ENCODE peak calls at places on chromosomes 1 and 21, in nine cellular contexts. One of them, this sample, is unnamed.

GRCh38 chr1:21935393-21935804 is 1.7 kb downstream of the HSPG2 start:
- DNase-seq in fibroblast of lung: peak; percentile 77
- DNase-seq in uterus: no peak
- DNase-seq in body of pancreas: no peak
- DNase-seq in cardiac muscle cell: no peak
- DNase-seq in heart left ventricle: no peak
- DNase-seq in HCT116: no peak
- DNase-seq in psoas muscle: no peak
- DNase-seq in kidney epithelial cell: no peak
- DNase-seq in this sample: no peak

GRCh38 chr1:62398377-62398776 is 38.5 kb upstream of the USP1 start:
- DNase-seq in uterus: no peak
- DNase-seq in fibroblast of lung: peak; percentile 90
- DNase-seq in body of pancreas: no peak
- DNase-seq in cardiac muscle cell: no peak
- DNase-seq in kidney epithelial cell: peak; percentile 14
- DNase-seq in psoas muscle: no peak
- DNase-seq in HCT116: no peak
- DNase-seq in heart left ventricle: no peak
- DNase-seq in this sample: peak; percentile 46

GRCh38 chr1:207965602-207966387 is 54.9 kb upstream of the CD34 start:
- DNase-seq in psoas muscle: no peak
- DNase-seq in fibroblast of lung: peak; percentile 40
- DNase-seq in uterus: no peak
- DNase-seq in body of pancreas: no peak
- DNase-seq in heart left ventricle: no peak
- DNase-seq in kidney epithelial cell: no peak
- DNase-seq in HCT116: no peak
- DNase-seq in cardiac muscle cell: no peak
- DNase-seq in this sample: no peak

GRCh38 chr1:27473755-27474154 is 16.2 kb downstream of the WASF2 start:
- DNase-seq in heart left ventricle: no peak
- DNase-seq in body of pancreas: no peak
- DNase-seq in psoas muscle: no peak
- DNase-seq in HCT116: no peak
- DNase-seq in uterus: no peak
- DNase-seq in kidney epithelial cell: no peak
- DNase-seq in fibroblast of lung: peak; percentile 20
- DNase-seq in cardiac muscle cell: no peak
- DNase-seq in this sample: no peak

GRCh38 chr1:198778049-198778448 is 139.2 kb downstream of the PTPRC start:
- DNase-seq in fibroblast of lung: peak; percentile 40
- DNase-seq in HCT116: no peak
- DNase-seq in body of pancreas: no peak
- DNase-seq in heart left ventricle: no peak
- DNase-seq in psoas muscle: no peak
- DNase-seq in cardiac muscle cell: no peak
- DNase-seq in uterus: no peak
- DNase-seq in kidney epithelial cell: no peak
- DNase-seq in this sample: peak; percentile 36

GRCh38 chr1:19467199-19468187 is 17.8 kb downstream of the CAPZB start:
- DNase-seq in heart left ventricle: no peak
- DNase-seq in uterus: no peak
- DNase-seq in psoas muscle: no peak
- DNase-seq in body of pancreas: no peak
- DNase-seq in HCT116: no peak
- DNase-seq in fibroblast of lung: no peak
- DNase-seq in cardiac muscle cell: no peak
- DNase-seq in kidney epithelial cell: no peak
- DNase-seq in this sample: no peak

GRCh38 chr21:45294509-45295291 is 7.0 kb upstream of the POFUT2 start:
- DNase-seq in body of pancreas: peak; percentile 45
- DNase-seq in heart left ventricle: peak; percentile 90
- DNase-seq in cardiac muscle cell: peak; percentile 66
- DNase-seq in fibroblast of lung: peak; percentile 99
- DNase-seq in uterus: peak; percentile 93
- DNase-seq in HCT116: no peak
- DNase-seq in psoas muscle: peak; percentile 82
- DNase-seq in kidney epithelial cell: peak; percentile 83
- DNase-seq in this sample: peak; percentile 97

GRCh38 chr1:97461782-97462181 is 459.1 kb downstream of the DPYD start:
- DNase-seq in fibroblast of lung: no peak
- DNase-seq in psoas muscle: no peak
- DNase-seq in cardiac muscle cell: no peak
- DNase-seq in kidney epithelial cell: no peak
- DNase-seq in body of pancreas: no peak
- DNase-seq in uterus: no peak
- DNase-seq in HCT116: no peak
- DNase-seq in heart left ventricle: no peak
- DNase-seq in this sample: no peak

GRCh38 chr1:188170446-188170845 is 1341.7 kb downstream of the PLA2G4A start:
- DNase-seq in HCT116: no peak
- DNase-seq in body of pancreas: no peak
- DNase-seq in heart left ventricle: no peak
- DNase-seq in kidney epithelial cell: no peak
- DNase-seq in uterus: no peak
- DNase-seq in psoas muscle: no peak
- DNase-seq in cardiac muscle cell: no peak
- DNase-seq in fibroblast of lung: no peak
- DNase-seq in this sample: no peak

GRCh38 chr1:222010306-222010705 is 268.4 kb upstream of the DUSP10 start:
- DNase-seq in psoas muscle: no peak
- DNase-seq in cardiac muscle cell: no peak
- DNase-seq in kidney epithelial cell: no peak
- DNase-seq in heart left ventricle: no peak
- DNase-seq in uterus: no peak
- DNase-seq in body of pancreas: no peak
- DNase-seq in fibroblast of lung: no peak
- DNase-seq in HCT116: no peak
- DNase-seq in this sample: no peak

GRCh38 chr1:14017531-14017961 is 317.6 kb downstream of the PRDM2 start:
- DNase-seq in cardiac muscle cell: no peak
- DNase-seq in body of pancreas: peak; percentile 48
- DNase-seq in HCT116: no peak
- DNase-seq in psoas muscle: no peak
- DNase-seq in heart left ventricle: no peak
- DNase-seq in kidney epithelial cell: peak; percentile 12
- DNase-seq in fibroblast of lung: no peak
- DNase-seq in uterus: no peak
- DNase-seq in this sample: no peak

GRCh38 chr1:94095112-94095637 is 25.8 kb downstream of the ABCA4 start:
- DNase-seq in body of pancreas: peak; percentile 26
- DNase-seq in cardiac muscle cell: no peak
- DNase-seq in HCT116: no peak
- DNase-seq in kidney epithelial cell: peak; percentile 79
- DNase-seq in psoas muscle: peak; percentile 82
- DNase-seq in heart left ventricle: peak; percentile 89
- DNase-seq in uterus: peak; percentile 83
- DNase-seq in fibroblast of lung: peak; percentile 94
- DNase-seq in this sample: peak; percentile 100

GRCh38 chr1:94092210-94092613 is 28.7 kb downstream of the ABCA4 start:
- DNase-seq in cardiac muscle cell: no peak
- DNase-seq in kidney epithelial cell: no peak
- DNase-seq in HCT116: no peak
- DNase-seq in heart left ventricle: peak; percentile 72
- DNase-seq in fibroblast of lung: peak; percentile 86
- DNase-seq in uterus: peak; percentile 64
- DNase-seq in psoas muscle: no peak
- DNase-seq in body of pancreas: no peak
- DNase-seq in this sample: peak; percentile 71

GRCh38 chr1:94093996-94094395 is 27.0 kb downstream of the ABCA4 start:
- DNase-seq in uterus: no peak
- DNase-seq in psoas muscle: no peak
- DNase-seq in fibroblast of lung: peak; percentile 76
- DNase-seq in body of pancreas: no peak
- DNase-seq in heart left ventricle: no peak
- DNase-seq in cardiac muscle cell: no peak
- DNase-seq in HCT116: no peak
- DNase-seq in kidney epithelial cell: no peak
- DNase-seq in this sample: peak; percentile 39

GRCh38 chr1:94094466-94095111 is 26.4 kb downstream of the ABCA4 start:
- DNase-seq in kidney epithelial cell: no peak
- DNase-seq in cardiac muscle cell: no peak
- DNase-seq in heart left ventricle: peak; percentile 78
- DNase-seq in uterus: peak; percentile 78
- DNase-seq in HCT116: no peak
- DNase-seq in fibroblast of lung: peak; percentile 86
- DNase-seq in body of pancreas: no peak
- DNase-seq in psoas muscle: peak; percentile 54
- DNase-seq in this sample: peak; percentile 89

GRCh38 chr1:94093351-94093750 is 27.6 kb downstream of the ABCA4 start:
- DNase-seq in kidney epithelial cell: no peak
- DNase-seq in psoas muscle: no peak
- DNase-seq in body of pancreas: no peak
- DNase-seq in heart left ventricle: no peak
- DNase-seq in cardiac muscle cell: no peak
- DNase-seq in fibroblast of lung: no peak
- DNase-seq in HCT116: no peak
- DNase-seq in uterus: no peak
- DNase-seq in this sample: no peak
- TF ChIP-seq CTCF in kidney epithelial cell: no peak
- TF ChIP-seq CTCF in psoas muscle: no peak
- TF ChIP-seq CTCF in body of pancreas: no peak
- TF ChIP-seq CTCF in heart left ventricle: no peak
- TF ChIP-seq CTCF in cardiac muscle cell: no peak
- TF ChIP-seq CTCF in fibroblast of lung: no peak
- TF ChIP-seq CTCF in HCT116: no peak
- TF ChIP-seq CTCF in uterus: no peak
- TF ChIP-seq CTCF in this sample: no peak

DNA sequence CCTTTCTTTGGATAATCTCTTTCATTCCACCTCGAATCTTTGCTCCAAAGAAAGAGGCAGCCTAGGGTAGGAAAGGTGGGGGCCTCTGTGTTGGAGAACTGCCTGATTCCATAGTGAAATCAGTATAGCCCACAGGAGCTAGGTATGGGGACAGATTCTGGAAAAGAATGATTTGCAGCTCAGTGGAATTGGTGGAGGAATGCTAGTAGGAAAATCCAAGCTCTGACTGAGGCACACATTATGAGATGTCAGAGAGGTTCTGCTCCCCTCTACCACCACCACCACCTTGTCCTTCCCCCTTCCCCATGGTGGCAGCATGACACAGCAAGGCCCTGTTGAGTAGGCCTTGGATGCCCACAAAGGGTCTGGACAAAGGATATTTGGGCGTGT is 810 bp downstream of the MLLT11 start:
- DNase-seq in fibroblast of lung: peak; percentile 43
- DNase-seq in body of pancreas: no peak
- DNase-seq in uterus: no peak
- DNase-seq in kidney epithelial cell: no peak
- DNase-seq in psoas muscle: no peak
- DNase-seq in heart left ventricle: no peak
- DNase-seq in HCT116: no peak
- DNase-seq in cardiac muscle cell: no peak
- DNase-seq in this sample: no peak
- H3K4me3 ChIP-seq in fibroblast of lung: peak overlapping the region; percentile 35
- H3K4me3 ChIP-seq in body of pancreas: no peak overlapping the region
- H3K4me3 ChIP-seq in uterus: peak overlapping the region; percentile 88
- H3K4me3 ChIP-seq in kidney epithelial cell: peak overlapping the region; percentile 73
- H3K4me3 ChIP-seq in psoas muscle: peak overlapping the region; percentile 83
- H3K4me3 ChIP-seq in heart left ventricle: no peak overlapping the region
- H3K4me3 ChIP-seq in HCT116: no peak overlapping the region
- H3K4me3 ChIP-seq in cardiac muscle cell: peak overlapping the region; percentile 79
- H3K4me3 ChIP-seq in this sample: peak overlapping the region; percentile 94

DNA sequence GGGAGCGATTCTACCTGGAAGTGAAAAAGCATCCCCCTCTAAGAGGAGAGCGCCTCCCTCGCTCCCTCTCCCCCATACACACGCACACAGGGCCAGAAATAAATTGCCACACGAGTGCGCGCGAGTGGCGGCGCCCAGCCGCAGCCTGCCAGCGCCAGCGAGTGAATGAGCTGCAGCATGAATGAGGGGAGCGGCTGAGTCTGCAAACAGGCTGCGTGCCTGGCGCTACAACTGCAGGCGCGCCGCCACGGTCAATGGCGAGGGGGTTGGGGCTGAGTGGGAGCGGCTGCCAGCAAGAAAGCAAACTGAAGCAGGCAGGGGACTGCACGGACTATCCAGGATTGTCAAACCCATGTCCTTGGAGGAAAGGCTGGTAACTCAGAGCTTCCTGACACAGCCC is 2.2 kb downstream of the CAMK1G start:
- DNase-seq in fibroblast of lung: peak; percentile 43
- DNase-seq in body of pancreas: peak; percentile 29
- DNase-seq in HCT116: no peak
- DNase-seq in psoas muscle: peak; percentile 46
- DNase-seq in cardiac muscle cell: peak; percentile 80
- DNase-seq in uterus: no peak
- DNase-seq in heart left ventricle: peak; percentile 51
- DNase-seq in kidney epithelial cell: no peak
- DNase-seq in this sample: no peak
- TF ChIP-seq CTCF in fibroblast of lung: no peak
- TF ChIP-seq CTCF in body of pancreas: no peak
- TF ChIP-seq CTCF in HCT116: no peak
- TF ChIP-seq CTCF in psoas muscle: no peak
- TF ChIP-seq CTCF in cardiac muscle cell: peak; percentile 17
- TF ChIP-seq CTCF in uterus: no peak
- TF ChIP-seq CTCF in heart left ventricle: peak; percentile 11
- TF ChIP-seq CTCF in kidney epithelial cell: peak; percentile 6
- TF ChIP-seq CTCF in this sample: no peak

DNA sequence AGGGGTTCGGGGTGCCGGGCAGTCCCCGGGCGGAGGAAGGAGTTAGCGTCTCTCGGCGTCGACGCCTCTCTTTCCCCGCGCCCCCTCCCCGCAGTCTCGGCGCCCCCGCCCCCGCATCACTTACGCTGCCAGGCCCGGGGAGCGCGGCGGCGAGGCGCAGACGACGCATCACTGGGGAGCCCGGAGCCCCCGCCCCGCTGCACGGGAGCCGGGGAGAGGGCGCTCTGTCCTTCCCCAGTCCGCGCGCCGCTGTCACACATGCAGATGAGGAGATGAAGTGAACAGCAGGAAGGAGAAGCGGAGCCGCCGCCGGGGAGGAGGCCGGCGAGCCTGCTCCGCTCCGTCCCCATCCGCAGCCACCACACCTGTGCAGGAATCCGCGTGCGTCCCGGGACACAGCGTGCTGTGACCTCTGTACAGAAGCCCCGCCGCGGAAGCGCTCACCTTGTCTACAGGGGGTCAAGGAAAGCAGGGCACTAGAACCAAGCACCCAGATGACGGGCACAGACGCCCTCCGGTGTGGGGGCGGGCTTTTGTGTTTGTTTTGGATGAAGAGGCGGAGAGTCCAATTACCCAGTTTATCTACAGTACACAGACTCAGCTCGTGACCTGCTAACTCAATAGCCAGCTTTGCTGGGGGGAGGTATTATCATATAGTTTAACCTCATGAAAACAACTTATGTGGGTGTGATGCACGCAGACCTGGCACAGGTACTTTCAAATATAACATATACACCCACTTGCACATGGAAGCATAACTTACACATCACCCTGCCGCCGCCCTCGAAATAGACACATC is 12.5 kb downstream of the KLHDC8A start:
- DNase-seq in psoas muscle: peak; percentile 30
- DNase-seq in cardiac muscle cell: peak; percentile 70
- DNase-seq in body of pancreas: no peak
- DNase-seq in uterus: no peak
- DNase-seq in kidney epithelial cell: no peak
- DNase-seq in heart left ventricle: no peak
- DNase-seq in fibroblast of lung: no peak
- DNase-seq in HCT116: no peak
- DNase-seq in this sample: no peak
- H3K4me3 ChIP-seq in psoas muscle: peak overlapping the region; percentile 63
- H3K4me3 ChIP-seq in cardiac muscle cell: peak overlapping the region; percentile 44
- H3K4me3 ChIP-seq in body of pancreas: no peak overlapping the region
- H3K4me3 ChIP-seq in uterus: peak overlapping the region; percentile 36
- H3K4me3 ChIP-seq in kidney epithelial cell: peak overlapping the region; percentile 39
- H3K4me3 ChIP-seq in heart left ventricle: peak overlapping the region; percentile 10
- H3K4me3 ChIP-seq in fibroblast of lung: no peak overlapping the region
- H3K4me3 ChIP-seq in HCT116: no peak overlapping the region
- H3K4me3 ChIP-seq in this sample: peak overlapping the region; percentile 15

GRCh38 chr1:233477359-233477758 is 136.5 kb upstream of the KCNK1 start:
- DNase-seq in uterus: no peak
- DNase-seq in psoas muscle: no peak
- DNase-seq in heart left ventricle: no peak
- DNase-seq in kidney epithelial cell: no peak
- DNase-seq in body of pancreas: no peak
- DNase-seq in cardiac muscle cell: no peak
- DNase-seq in fibroblast of lung: no peak
- DNase-seq in HCT116: no peak
- DNase-seq in this sample: no peak
- TF ChIP-seq CTCF in uterus: no peak
- TF ChIP-seq CTCF in psoas muscle: no peak
- TF ChIP-seq CTCF in heart left ventricle: no peak
- TF ChIP-seq CTCF in kidney epithelial cell: no peak
- TF ChIP-seq CTCF in body of pancreas: no peak
- TF ChIP-seq CTCF in cardiac muscle cell: no peak
- TF ChIP-seq CTCF in fibroblast of lung: no peak
- TF ChIP-seq CTCF in HCT116: no peak
- TF ChIP-seq CTCF in this sample: no peak